ENCODE peak calls at places on chromosome 9, in ten cellular contexts. One of them, this sample, is unnamed.

GRCh38 chr9:1443450-1443849 is 393.3 kb downstream of the DMRT2 start:
- DNase-seq in GM23338: no peak
- DNase-seq in ELF-1: no peak
- DNase-seq in AG09309: no peak
- DNase-seq in ACHN: no peak
- DNase-seq in endothelial cell: no peak
- DNase-seq in stimulated activated CD8-positive, alpha-beta memory T cell treated with anti-CD3 and anti-CD28 coated beads, Interleukin-7, amount 100 ng/mL, for 4 hours: no peak
- DNase-seq in activated CD4-positive, alpha-beta T cell treated with anti-CD3 and anti-CD28 coated beads, Interleukin-2, amount 10 ng/mL, durations not matched to agents 7 days and 5 days: no peak
- DNase-seq in HEK293T: no peak
- DNase-seq in adipocyte: no peak
- DNase-seq in this sample: no peak

GRCh38 chr9:130409250-130409649 is 35.5 kb upstream of the ASS1 start:
- DNase-seq in GM23338: no peak
- DNase-seq in ELF-1: no peak
- DNase-seq in AG09309: no peak
- DNase-seq in ACHN: no peak
- DNase-seq in endothelial cell: no peak
- DNase-seq in stimulated activated CD8-positive, alpha-beta memory T cell treated with anti-CD3 and anti-CD28 coated beads, Interleukin-7, amount 100 ng/mL, for 4 hours: no peak
- DNase-seq in activated CD4-positive, alpha-beta T cell treated with anti-CD3 and anti-CD28 coated beads, Interleukin-2, amount 10 ng/mL, durations not matched to agents 7 days and 5 days: no peak
- DNase-seq in HEK293T: no peak
- DNase-seq in adipocyte: no peak
- DNase-seq in this sample: no peak

GRCh38 chr9:74336161-74336560 is 161.0 kb upstream of the RORB start:
- DNase-seq in GM23338: no peak
- DNase-seq in ELF-1: no peak
- DNase-seq in AG09309: no peak
- DNase-seq in ACHN: no peak
- DNase-seq in endothelial cell: no peak
- DNase-seq in stimulated activated CD8-positive, alpha-beta memory T cell treated with anti-CD3 and anti-CD28 coated beads, Interleukin-7, amount 100 ng/mL, for 4 hours: no peak
- DNase-seq in activated CD4-positive, alpha-beta T cell treated with anti-CD3 and anti-CD28 coated beads, Interleukin-2, amount 10 ng/mL, durations not matched to agents 7 days and 5 days: no peak
- DNase-seq in HEK293T: no peak
- DNase-seq in adipocyte: no peak
- DNase-seq in this sample: no peak

GRCh38 chr9:136206602-136207333 is 1.8 kb upstream of the LHX3 start:
- DNase-seq in GM23338: no peak
- DNase-seq in ELF-1: no peak
- DNase-seq in AG09309: no peak
- DNase-seq in ACHN: no peak
- DNase-seq in endothelial cell: no peak
- DNase-seq in stimulated activated CD8-positive, alpha-beta memory T cell treated with anti-CD3 and anti-CD28 coated beads, Interleukin-7, amount 100 ng/mL, for 4 hours: no peak
- DNase-seq in activated CD4-positive, alpha-beta T cell treated with anti-CD3 and anti-CD28 coated beads, Interleukin-2, amount 10 ng/mL, durations not matched to agents 7 days and 5 days: no peak
- DNase-seq in HEK293T: no peak
- DNase-seq in adipocyte: no peak
- DNase-seq in this sample: no peak

GRCh38 chr9:99115947-99116543 is 11.1 kb downstream of the TGFBR1 start:
- DNase-seq in GM23338: peak
- DNase-seq in ELF-1: no peak
- DNase-seq in AG09309: no peak
- DNase-seq in ACHN: no peak
- DNase-seq in endothelial cell: no peak
- DNase-seq in stimulated activated CD8-positive, alpha-beta memory T cell treated with anti-CD3 and anti-CD28 coated beads, Interleukin-7, amount 100 ng/mL, for 4 hours: no peak
- DNase-seq in activated CD4-positive, alpha-beta T cell treated with anti-CD3 and anti-CD28 coated beads, Interleukin-2, amount 10 ng/mL, durations not matched to agents 7 days and 5 days: no peak
- DNase-seq in HEK293T: no peak
- DNase-seq in adipocyte: no peak
- DNase-seq in this sample: peak

GRCh38 chr9:136516191-136516654 is 29.6 kb downstream of the NOTCH1 start:
- DNase-seq in GM23338: no peak
- DNase-seq in ELF-1: no peak
- DNase-seq in AG09309: no peak
- DNase-seq in ACHN: no peak
- DNase-seq in endothelial cell: no peak
- DNase-seq in stimulated activated CD8-positive, alpha-beta memory T cell treated with anti-CD3 and anti-CD28 coated beads, Interleukin-7, amount 100 ng/mL, for 4 hours: no peak
- DNase-seq in activated CD4-positive, alpha-beta T cell treated with anti-CD3 and anti-CD28 coated beads, Interleukin-2, amount 10 ng/mL, durations not matched to agents 7 days and 5 days: no peak
- DNase-seq in HEK293T: no peak
- DNase-seq in adipocyte: no peak
- DNase-seq in this sample: no peak

GRCh38 chr9:126117158-126117425 is 209.5 kb upstream of the MVB12B start:
- DNase-seq in GM23338: no peak
- DNase-seq in ELF-1: no peak
- DNase-seq in AG09309: no peak
- DNase-seq in ACHN: no peak
- DNase-seq in endothelial cell: no peak
- DNase-seq in stimulated activated CD8-positive, alpha-beta memory T cell treated with anti-CD3 and anti-CD28 coated beads, Interleukin-7, amount 100 ng/mL, for 4 hours: no peak
- DNase-seq in activated CD4-positive, alpha-beta T cell treated with anti-CD3 and anti-CD28 coated beads, Interleukin-2, amount 10 ng/mL, durations not matched to agents 7 days and 5 days: no peak
- DNase-seq in HEK293T: no peak
- DNase-seq in adipocyte: no peak
- DNase-seq in this sample: no peak

GRCh38 chr9:34486572-34486971 is 28.0 kb downstream of the DNAI1 start:
- DNase-seq in GM23338: no peak
- DNase-seq in ELF-1: no peak
- DNase-seq in AG09309: no peak
- DNase-seq in ACHN: no peak
- DNase-seq in endothelial cell: no peak
- DNase-seq in stimulated activated CD8-positive, alpha-beta memory T cell treated with anti-CD3 and anti-CD28 coated beads, Interleukin-7, amount 100 ng/mL, for 4 hours: no peak
- DNase-seq in activated CD4-positive, alpha-beta T cell treated with anti-CD3 and anti-CD28 coated beads, Interleukin-2, amount 10 ng/mL, durations not matched to agents 7 days and 5 days: no peak
- DNase-seq in HEK293T: no peak
- DNase-seq in adipocyte: no peak
- DNase-seq in this sample: no peak

GRCh38 chr9:129154866-129155477 is 23.1 kb downstream of the IER5L start:
- DNase-seq in GM23338: no peak
- DNase-seq in ELF-1: no peak
- DNase-seq in AG09309: no peak
- DNase-seq in ACHN: no peak
- DNase-seq in endothelial cell: no peak
- DNase-seq in stimulated activated CD8-positive, alpha-beta memory T cell treated with anti-CD3 and anti-CD28 coated beads, Interleukin-7, amount 100 ng/mL, for 4 hours: no peak
- DNase-seq in activated CD4-positive, alpha-beta T cell treated with anti-CD3 and anti-CD28 coated beads, Interleukin-2, amount 10 ng/mL, durations not matched to agents 7 days and 5 days: no peak
- DNase-seq in HEK293T: no peak
- DNase-seq in adipocyte: no peak
- DNase-seq in this sample: no peak

GRCh38 chr9:87088621-87089020 is 141.3 kb upstream of the GAS1 start:
- DNase-seq in GM23338: no peak
- DNase-seq in ELF-1: no peak
- DNase-seq in AG09309: no peak
- DNase-seq in ACHN: no peak
- DNase-seq in endothelial cell: no peak
- DNase-seq in stimulated activated CD8-positive, alpha-beta memory T cell treated with anti-CD3 and anti-CD28 coated beads, Interleukin-7, amount 100 ng/mL, for 4 hours: no peak
- DNase-seq in activated CD4-positive, alpha-beta T cell treated with anti-CD3 and anti-CD28 coated beads, Interleukin-2, amount 10 ng/mL, durations not matched to agents 7 days and 5 days: no peak
- DNase-seq in HEK293T: no peak
- DNase-seq in adipocyte: no peak
- DNase-seq in this sample: no peak

GRCh38 chr9:96491079-96491879 is 41.3 kb downstream of the HABP4 start:
- DNase-seq in GM23338: no peak
- DNase-seq in ELF-1: no peak
- DNase-seq in AG09309: no peak
- DNase-seq in ACHN: no peak
- DNase-seq in endothelial cell: no peak
- DNase-seq in stimulated activated CD8-positive, alpha-beta memory T cell treated with anti-CD3 and anti-CD28 coated beads, Interleukin-7, amount 100 ng/mL, for 4 hours: no peak
- DNase-seq in activated CD4-positive, alpha-beta T cell treated with anti-CD3 and anti-CD28 coated beads, Interleukin-2, amount 10 ng/mL, durations not matched to agents 7 days and 5 days: peak
- DNase-seq in HEK293T: no peak
- DNase-seq in adipocyte: no peak
- DNase-seq in this sample: no peak

GRCh38 chr9:82443312-82443711 is 454.7 kb downstream of the SPATA31D1 start:
- DNase-seq in GM23338: no peak
- DNase-seq in ELF-1: no peak
- DNase-seq in AG09309: no peak
- DNase-seq in ACHN: no peak
- DNase-seq in endothelial cell: no peak
- DNase-seq in stimulated activated CD8-positive, alpha-beta memory T cell treated with anti-CD3 and anti-CD28 coated beads, Interleukin-7, amount 100 ng/mL, for 4 hours: no peak
- DNase-seq in activated CD4-positive, alpha-beta T cell treated with anti-CD3 and anti-CD28 coated beads, Interleukin-2, amount 10 ng/mL, durations not matched to agents 7 days and 5 days: no peak
- DNase-seq in HEK293T: no peak
- DNase-seq in adipocyte: no peak
- DNase-seq in this sample: no peak

GRCh38 chr9:134342746-134343115 is 16.5 kb downstream of the RXRA start:
- DNase-seq in GM23338: no peak
- DNase-seq in ELF-1: no peak
- DNase-seq in AG09309: no peak
- DNase-seq in ACHN: no peak
- DNase-seq in endothelial cell: no peak
- DNase-seq in stimulated activated CD8-positive, alpha-beta memory T cell treated with anti-CD3 and anti-CD28 coated beads, Interleukin-7, amount 100 ng/mL, for 4 hours: no peak
- DNase-seq in activated CD4-positive, alpha-beta T cell treated with anti-CD3 and anti-CD28 coated beads, Interleukin-2, amount 10 ng/mL, durations not matched to agents 7 days and 5 days: no peak
- DNase-seq in HEK293T: no peak
- DNase-seq in adipocyte: no peak
- DNase-seq in this sample: no peak

GRCh38 chr9:34185778-34186551 is 7.1 kb downstream of the UBAP1 start:
- DNase-seq in GM23338: no peak
- DNase-seq in ELF-1: no peak
- DNase-seq in AG09309: peak
- DNase-seq in ACHN: peak
- DNase-seq in endothelial cell: no peak
- DNase-seq in stimulated activated CD8-positive, alpha-beta memory T cell treated with anti-CD3 and anti-CD28 coated beads, Interleukin-7, amount 100 ng/mL, for 4 hours: no peak
- DNase-seq in activated CD4-positive, alpha-beta T cell treated with anti-CD3 and anti-CD28 coated beads, Interleukin-2, amount 10 ng/mL, durations not matched to agents 7 days and 5 days: no peak
- DNase-seq in HEK293T: no peak
- DNase-seq in adipocyte: peak
- DNase-seq in this sample: no peak

GRCh38 chr9:6272229-6272597 is 56.0 kb upstream of the TPD52L3 start:
- DNase-seq in GM23338: no peak
- DNase-seq in ELF-1: no peak
- DNase-seq in AG09309: peak
- DNase-seq in ACHN: no peak
- DNase-seq in endothelial cell: no peak
- DNase-seq in stimulated activated CD8-positive, alpha-beta memory T cell treated with anti-CD3 and anti-CD28 coated beads, Interleukin-7, amount 100 ng/mL, for 4 hours: no peak
- DNase-seq in activated CD4-positive, alpha-beta T cell treated with anti-CD3 and anti-CD28 coated beads, Interleukin-2, amount 10 ng/mL, durations not matched to agents 7 days and 5 days: no peak
- DNase-seq in HEK293T: no peak
- DNase-seq in adipocyte: peak
- DNase-seq in this sample: no peak

GRCh38 chr9:21579209-21579608 is 97.1 kb upstream of the IFNE start:
- DNase-seq in GM23338: no peak
- DNase-seq in ELF-1: no peak
- DNase-seq in AG09309: no peak
- DNase-seq in ACHN: no peak
- DNase-seq in endothelial cell: no peak
- DNase-seq in stimulated activated CD8-positive, alpha-beta memory T cell treated with anti-CD3 and anti-CD28 coated beads, Interleukin-7, amount 100 ng/mL, for 4 hours: peak
- DNase-seq in activated CD4-positive, alpha-beta T cell treated with anti-CD3 and anti-CD28 coated beads, Interleukin-2, amount 10 ng/mL, durations not matched to agents 7 days and 5 days: peak
- DNase-seq in HEK293T: no peak
- DNase-seq in adipocyte: no peak
- DNase-seq in this sample: no peak

GRCh38 chr9:119004618-119004990 is 364.6 kb downstream of the BRINP1 start:
- DNase-seq in GM23338: no peak
- DNase-seq in ELF-1: no peak
- DNase-seq in AG09309: peak
- DNase-seq in ACHN: peak
- DNase-seq in endothelial cell: no peak
- DNase-seq in stimulated activated CD8-positive, alpha-beta memory T cell treated with anti-CD3 and anti-CD28 coated beads, Interleukin-7, amount 100 ng/mL, for 4 hours: no peak
- DNase-seq in activated CD4-positive, alpha-beta T cell treated with anti-CD3 and anti-CD28 coated beads, Interleukin-2, amount 10 ng/mL, durations not matched to agents 7 days and 5 days: no peak
- DNase-seq in HEK293T: no peak
- DNase-seq in adipocyte: peak
- DNase-seq in this sample: no peak

GRCh38 chr9:135486267-135487065 is 6.9 kb downstream of the PPP1R26 start:
- DNase-seq in GM23338: no peak
- DNase-seq in ELF-1: no peak
- DNase-seq in AG09309: no peak
- DNase-seq in ACHN: no peak
- DNase-seq in endothelial cell: no peak
- DNase-seq in stimulated activated CD8-positive, alpha-beta memory T cell treated with anti-CD3 and anti-CD28 coated beads, Interleukin-7, amount 100 ng/mL, for 4 hours: no peak
- DNase-seq in activated CD4-positive, alpha-beta T cell treated with anti-CD3 and anti-CD28 coated beads, Interleukin-2, amount 10 ng/mL, durations not matched to agents 7 days and 5 days: no peak
- DNase-seq in HEK293T: no peak
- DNase-seq in adipocyte: no peak
- DNase-seq in this sample: no peak

GRCh38 chr9:94905606-94906005 is 179.1 kb downstream of the AOPEP start:
- DNase-seq in GM23338: no peak
- DNase-seq in ELF-1: no peak
- DNase-seq in AG09309: no peak
- DNase-seq in ACHN: no peak
- DNase-seq in endothelial cell: no peak
- DNase-seq in stimulated activated CD8-positive, alpha-beta memory T cell treated with anti-CD3 and anti-CD28 coated beads, Interleukin-7, amount 100 ng/mL, for 4 hours: no peak
- DNase-seq in activated CD4-positive, alpha-beta T cell treated with anti-CD3 and anti-CD28 coated beads, Interleukin-2, amount 10 ng/mL, durations not matched to agents 7 days and 5 days: no peak
- DNase-seq in HEK293T: no peak
- DNase-seq in adipocyte: no peak
- DNase-seq in this sample: no peak

GRCh38 chr9:121725008-121725795 is 73.8 kb downstream of the DAB2IP start:
- DNase-seq in GM23338: no peak
- DNase-seq in ELF-1: no peak
- DNase-seq in AG09309: peak
- DNase-seq in ACHN: no peak
- DNase-seq in endothelial cell: no peak
- DNase-seq in stimulated activated CD8-positive, alpha-beta memory T cell treated with anti-CD3 and anti-CD28 coated beads, Interleukin-7, amount 100 ng/mL, for 4 hours: no peak
- DNase-seq in activated CD4-positive, alpha-beta T cell treated with anti-CD3 and anti-CD28 coated beads, Interleukin-2, amount 10 ng/mL, durations not matched to agents 7 days and 5 days: no peak
- DNase-seq in HEK293T: no peak
- DNase-seq in adipocyte: peak
- DNase-seq in this sample: no peak

GRCh38 chr9:111900934-111901612 is 4.5 kb downstream of the UGCG start:
- DNase-seq in GM23338: no peak
- DNase-seq in ELF-1: no peak
- DNase-seq in AG09309: no peak
- DNase-seq in ACHN: no peak
- DNase-seq in endothelial cell: no peak
- DNase-seq in stimulated activated CD8-positive, alpha-beta memory T cell treated with anti-CD3 and anti-CD28 coated beads, Interleukin-7, amount 100 ng/mL, for 4 hours: no peak
- DNase-seq in activated CD4-positive, alpha-beta T cell treated with anti-CD3 and anti-CD28 coated beads, Interleukin-2, amount 10 ng/mL, durations not matched to agents 7 days and 5 days: no peak
- DNase-seq in HEK293T: no peak
- DNase-seq in adipocyte: no peak
- DNase-seq in this sample: no peak

GRCh38 chr9:131282688-131283422 is 6.5 kb upstream of the FAM78A start:
- DNase-seq in GM23338: peak
- DNase-seq in ELF-1: peak
- DNase-seq in AG09309: no peak
- DNase-seq in ACHN: no peak
- DNase-seq in endothelial cell: peak
- DNase-seq in stimulated activated CD8-positive, alpha-beta memory T cell treated with anti-CD3 and anti-CD28 coated beads, Interleukin-7, amount 100 ng/mL, for 4 hours: no peak
- DNase-seq in activated CD4-positive, alpha-beta T cell treated with anti-CD3 and anti-CD28 coated beads, Interleukin-2, amount 10 ng/mL, durations not matched to agents 7 days and 5 days: no peak
- DNase-seq in HEK293T: peak
- DNase-seq in adipocyte: peak
- DNase-seq in this sample: peak

GRCh38 chr9:75889977-75890540 is 414 bp upstream of the PCSK5 start:
- DNase-seq in GM23338: peak
- DNase-seq in ELF-1: no peak
- DNase-seq in AG09309: no peak
- DNase-seq in ACHN: peak
- DNase-seq in endothelial cell: peak
- DNase-seq in stimulated activated CD8-positive, alpha-beta memory T cell treated with anti-CD3 and anti-CD28 coated beads, Interleukin-7, amount 100 ng/mL, for 4 hours: no peak
- DNase-seq in activated CD4-positive, alpha-beta T cell treated with anti-CD3 and anti-CD28 coated beads, Interleukin-2, amount 10 ng/mL, durations not matched to agents 7 days and 5 days: peak
- DNase-seq in HEK293T: peak
- DNase-seq in adipocyte: peak
- DNase-seq in this sample: peak

GRCh38 chr9:119501374-119501773 is 132.1 kb upstream of the BRINP1 start:
- DNase-seq in GM23338: peak
- DNase-seq in ELF-1: no peak
- DNase-seq in AG09309: no peak
- DNase-seq in ACHN: no peak
- DNase-seq in endothelial cell: no peak
- DNase-seq in stimulated activated CD8-positive, alpha-beta memory T cell treated with anti-CD3 and anti-CD28 coated beads, Interleukin-7, amount 100 ng/mL, for 4 hours: no peak
- DNase-seq in activated CD4-positive, alpha-beta T cell treated with anti-CD3 and anti-CD28 coated beads, Interleukin-2, amount 10 ng/mL, durations not matched to agents 7 days and 5 days: no peak
- DNase-seq in HEK293T: no peak
- DNase-seq in adipocyte: no peak
- DNase-seq in this sample: no peak

GRCh38 chr9:4955836-4956235 is 29.2 kb upstream of the JAK2 start:
- DNase-seq in GM23338: no peak
- DNase-seq in ELF-1: no peak
- DNase-seq in AG09309: no peak
- DNase-seq in ACHN: no peak
- DNase-seq in endothelial cell: no peak
- DNase-seq in stimulated activated CD8-positive, alpha-beta memory T cell treated with anti-CD3 and anti-CD28 coated beads, Interleukin-7, amount 100 ng/mL, for 4 hours: no peak
- DNase-seq in activated CD4-positive, alpha-beta T cell treated with anti-CD3 and anti-CD28 coated beads, Interleukin-2, amount 10 ng/mL, durations not matched to agents 7 days and 5 days: no peak
- DNase-seq in HEK293T: no peak
- DNase-seq in adipocyte: no peak
- DNase-seq in this sample: no peak

GRCh38 chr9:137253717-137254623 is 1.2 kb upstream of the NELFB start:
- DNase-seq in GM23338: peak
- DNase-seq in ELF-1: no peak
- DNase-seq in AG09309: no peak
- DNase-seq in ACHN: no peak
- DNase-seq in endothelial cell: no peak
- DNase-seq in stimulated activated CD8-positive, alpha-beta memory T cell treated with anti-CD3 and anti-CD28 coated beads, Interleukin-7, amount 100 ng/mL, for 4 hours: no peak
- DNase-seq in activated CD4-positive, alpha-beta T cell treated with anti-CD3 and anti-CD28 coated beads, Interleukin-2, amount 10 ng/mL, durations not matched to agents 7 days and 5 days: no peak
- DNase-seq in HEK293T: no peak
- DNase-seq in adipocyte: peak
- DNase-seq in this sample: no peak

GRCh38 chr9:78239506-78239905 is 3.6 kb downstream of the CEP78 start:
- DNase-seq in GM23338: peak
- DNase-seq in ELF-1: peak
- DNase-seq in AG09309: no peak
- DNase-seq in ACHN: peak
- DNase-seq in endothelial cell: no peak
- DNase-seq in stimulated activated CD8-positive, alpha-beta memory T cell treated with anti-CD3 and anti-CD28 coated beads, Interleukin-7, amount 100 ng/mL, for 4 hours: no peak
- DNase-seq in activated CD4-positive, alpha-beta T cell treated with anti-CD3 and anti-CD28 coated beads, Interleukin-2, amount 10 ng/mL, durations not matched to agents 7 days and 5 days: no peak
- DNase-seq in HEK293T: peak
- DNase-seq in adipocyte: no peak
- DNase-seq in this sample: peak

GRCh38 chr9:96245399-96245798 is 56.6 kb downstream of the HSD17B3 start:
- DNase-seq in GM23338: peak
- DNase-seq in ELF-1: no peak
- DNase-seq in AG09309: no peak
- DNase-seq in ACHN: no peak
- DNase-seq in endothelial cell: no peak
- DNase-seq in stimulated activated CD8-positive, alpha-beta memory T cell treated with anti-CD3 and anti-CD28 coated beads, Interleukin-7, amount 100 ng/mL, for 4 hours: no peak
- DNase-seq in activated CD4-positive, alpha-beta T cell treated with anti-CD3 and anti-CD28 coated beads, Interleukin-2, amount 10 ng/mL, durations not matched to agents 7 days and 5 days: no peak
- DNase-seq in HEK293T: peak
- DNase-seq in adipocyte: no peak
- DNase-seq in this sample: no peak

This sample was measured in D341Med.